ENCODE peak calls at places on chromosome 19, in four cellular contexts. X is CD8-positive, alpha-beta T cell; J is left kidney; N is retina. M is an unnamed sample.

GRCh38 chr19:1551068-1552040 is 16.8 kb downstream of the MEX3D start:
- DNase-seq in N (no peak), X (no peak), J (no peak), M (no peak)

GRCh38 chr19:48325265-48325910 is at the start of gene EMP3:
- DNase-seq in N (peak), X (peak), J (peak), M (peak)

GRCh38 chr19:20664917-20665781 is 3.8 kb upstream of the ZNF626 start:
- DNase-seq in J (peak), X (no peak), N (peak), M (no peak)

GRCh38 chr19:38224014-38224862 is at the start of gene DPF1:
- DNase-seq in X (peak), J (peak), N (peak), M (peak)

GRCh38 chr19:30374791-30375650 is 2.8 kb downstream of the ZNF536 start:
- DNase-seq in N (peak), J (peak), X (no peak), M (no peak)

GRCh38 chr19:30968210-30968609 is 381.0 kb downstream of the TSHZ3 start:
- DNase-seq in X (no peak), N (no peak), J (no peak), M (no peak)

GRCh38 chr19:1921825-1922224 is 16.6 kb downstream of the ADAT3 start:
- DNase-seq in J (no peak), N (no peak), X (no peak), M (no peak)

GRCh38 chr19:5150902-5151741 is 182.2 kb downstream of the KDM4B start:
- DNase-seq in N (peak), J (peak), X (no peak), M (no peak)

GRCh38 chr19:39205449-39205764 is 1.3 kb upstream of the SYCN start:
- DNase-seq in J (no peak), N (no peak), X (no peak), M (no peak)

GRCh38 chr19:10111405-10111811 is at the start of gene P2RY11:
- DNase-seq in X (peak), N (no peak), J (no peak), M (no peak)

GRCh38 chr19:40692212-40692551 is 1.7 kb upstream of the NUMBL start:
- DNase-seq in N (no peak), J (no peak), X (no peak), M (no peak)

GRCh38 chr19:2594319-2594718 is 108.2 kb downstream of the GNG7 start:
- DNase-seq in X (no peak), N (no peak), J (no peak), M (no peak)

GRCh38 chr19:18504886-18505610 is 16.8 kb downstream of the ELL start:
- DNase-seq in X (no peak), N (no peak), J (no peak), M (no peak)

GRCh38 chr19:48573163-48573505 is 21.2 kb downstream of the SULT2B1 start:
- DNase-seq in J (peak), N (peak), X (no peak), M (no peak)

GRCh38 chr19:16342002-16342715 is 17.5 kb downstream of the KLF2 start:
- DNase-seq in J (no peak), N (no peak), X (peak), M (no peak)

GRCh38 chr19:44822177-44822576 is 13.3 kb downstream of the BCAM start:
- DNase-seq in N (no peak), X (no peak), J (no peak), M (no peak)

GRCh38 chr19:8592231-8593009 is 15.2 kb upstream of the MYO1F start:
- DNase-seq in J (peak), N (peak), X (peak), M (no peak)

GRCh38 chr19:42683917-42684513 is 56.3 kb downstream of the PSG3 start:
- DNase-seq in X (peak), J (peak), N (no peak), M (peak)

GRCh38 chr19:12766051-12766521 is 9.3 kb downstream of the HOOK2 start:
- DNase-seq in X (peak), N (peak), J (peak), M (peak)

GRCh38 chr19:2111886-2112285 is 15.2 kb downstream of the IZUMO4 start:
- DNase-seq in J (no peak), N (no peak), X (no peak), M (no peak)

GRCh38 chr19:2805991-2806649 is 13.5 kb upstream of the ZNF554 start:
- DNase-seq in J (no peak), X (no peak), N (no peak), M (no peak)

GRCh38 chr19:3097442-3097871 is 3.3 kb downstream of the GNA11 start:
- DNase-seq in N (no peak), J (no peak), X (no peak), M (no peak)

GRCh38 chr19:54114340-54114826 is 1.1 kb downstream of the TFPT start:
- DNase-seq in X (peak), N (no peak), J (peak), M (no peak)

GRCh38 chr19:15820646-15821045 is 5.2 kb upstream of the OR10H1 start:
- DNase-seq in X (no peak), J (no peak), N (no peak), M (no peak)

GRCh38 chr19:50628551-50628950 is 11.1 kb downstream of the SYT3 start:
- DNase-seq in J (no peak), N (no peak), X (no peak), M (no peak)

GRCh38 chr19:28980236-28980868 is 232.6 kb downstream of the UQCRFS1 start:
- DNase-seq in J (peak), X (no peak), N (peak), M (peak)

GRCh38 chr19:41564515-41565383 is 11.2 kb upstream of the CEACAM21 start:
- DNase-seq in X (no peak), J (peak), N (peak), M (no peak)